ENCODE peak calls at places on chromosomes 7 and 10, in ten cellular contexts. N, V, Z, J, X, P, F, O, Y and M are unnamed samples.

GRCh38 chr7:6271091-6271658 is 1.2 kb downstream of the CYTH3 start:
- DNase-seq in N (peak; percentile 42), J (peak; percentile 68), Y (peak; percentile 51), O (peak; percentile 54), F (peak; percentile 90), P (peak; percentile 78), Z (no peak), X (no peak), V (peak; percentile 88), M (peak; percentile 58)

GRCh38 chr10:118809821-118810220 is 55.1 kb upstream of the CACUL1 start:
- DNase-seq in O (no peak), Z (no peak), X (no peak), J (no peak), V (peak; percentile 40), N (no peak), Y (no peak), P (no peak), F (no peak), M (no peak)

GRCh38 chr7:48307041-48307714 is 135.9 kb downstream of the ABCA13 start:
- DNase-seq in Y (no peak), V (no peak), Z (no peak), N (no peak), O (peak; percentile 94), P (no peak), F (no peak), J (peak; percentile 58), X (no peak), M (no peak)

GRCh38 chr7:85156661-85157213 is 30.1 kb downstream of the SEMA3D start:
- DNase-seq in Z (no peak), F (no peak), V (no peak), N (no peak), P (no peak), J (no peak), Y (no peak), X (no peak), O (no peak), M (no peak)

GRCh38 chr7:12809476-12809875 is 122.0 kb downstream of the ARL4A start:
- DNase-seq in V (no peak), P (no peak), N (no peak), X (no peak), Z (no peak), Y (peak; percentile 18), J (no peak), F (no peak), O (peak; percentile 86), M (no peak)

GRCh38 chr10:98404571-98405396 is 10.2 kb downstream of the PYROXD2 start:
- DNase-seq in V (no peak), P (peak; percentile 61), Y (no peak), X (peak; percentile 57), Z (no peak), J (peak; percentile 76), F (peak; percentile 84), O (peak; percentile 76), N (no peak), M (peak; percentile 76)

GRCh38 chr7:100675581-100676350 is 2.2 kb downstream of the GNB2 start:
- DNase-seq in F (peak; percentile 73), P (peak; percentile 35), O (peak; percentile 59), Y (peak; percentile 87), V (peak; percentile 97), Z (no peak), X (no peak), N (peak; percentile 94), J (peak; percentile 49), M (peak; percentile 63)

GRCh38 chr10:126686732-126687693 is 16.5 kb upstream of the C10orf90 start:
- DNase-seq in O (no peak), Y (peak; percentile 53), F (no peak), J (no peak), P (no peak), N (no peak), X (no peak), Z (no peak), V (peak; percentile 70), M (no peak)

GRCh38 chr10:24925799-24926198 is 26.6 kb downstream of the PRTFDC1 start:
- DNase-seq in Y (no peak), V (no peak), P (no peak), J (no peak), Z (no peak), F (no peak), O (no peak), X (no peak), N (no peak), M (no peak)

GRCh38 chr7:24755096-24755495 is 2.2 kb downstream of the GSDME start:
- DNase-seq in J (no peak), X (no peak), V (no peak), N (no peak), Y (no peak), O (peak; percentile 95), F (no peak), Z (no peak), P (no peak), M (no peak)

GRCh38 chr10:35394411-35394851 is 58.1 kb downstream of the CCNY start:
- DNase-seq in J (no peak), Y (no peak), N (no peak), V (no peak), X (no peak), F (no peak), P (no peak), Z (no peak), O (no peak), M (no peak)

GRCh38 chr7:51019891-51020855 is 237.5 kb upstream of the GRB10 start:
- DNase-seq in X (no peak), O (no peak), Z (no peak), J (no peak), P (no peak), V (peak; percentile 78), N (no peak), Y (no peak), F (no peak), M (no peak)

GRCh38 chr10:12504628-12505027 is 155.3 kb downstream of the CAMK1D start:
- DNase-seq in X (no peak), F (no peak), Y (no peak), Z (no peak), P (no peak), J (no peak), V (peak; percentile 49), N (peak; percentile 10), O (no peak), M (no peak)

GRCh38 chr10:78306358-78306757 is 272.7 kb downstream of the RPS24 start:
- DNase-seq in Y (no peak), V (peak; percentile 50), P (no peak), X (no peak), N (no peak), J (no peak), O (no peak), F (no peak), Z (no peak), M (no peak)

GRCh38 chr10:78302989-78303854 is 269.6 kb downstream of the RPS24 start:
- DNase-seq in Z (peak; percentile 85), P (peak; percentile 92), Y (peak; percentile 97), F (peak; percentile 93), O (peak; percentile 66), N (peak; percentile 91), X (peak; percentile 41), V (peak; percentile 98), J (peak; percentile 100), M (peak; percentile 80)

GRCh38 chr10:78302739-78302988 is 269.0 kb downstream of the RPS24 start:
- DNase-seq in F (no peak), O (no peak), N (no peak), P (no peak), Z (no peak), V (no peak), X (no peak), Y (no peak), J (no peak), M (no peak)

GRCh38 chr10:78305311-78305710 is 271.6 kb downstream of the RPS24 start:
- DNase-seq in X (no peak), Y (no peak), V (peak; percentile 64), J (no peak), Z (no peak), P (no peak), F (no peak), O (no peak), N (no peak), M (no peak)

GRCh38 chr10:78304091-78305045 is 270.7 kb downstream of the RPS24 start:
- DNase-seq in P (no peak), X (no peak), J (no peak), F (no peak), N (no peak), O (no peak), Z (no peak), Y (no peak), V (peak; percentile 80), M (no peak)
- H3K4me3 ChIP-seq in P (no peak overlapping the region), X (no peak overlapping the region), J (no peak overlapping the region), F (no peak overlapping the region), N (no peak overlapping the region), O (no peak overlapping the region), Z (no peak overlapping the region), Y (no peak overlapping the region), V (no peak overlapping the region), M (no peak overlapping the region)

DNA sequence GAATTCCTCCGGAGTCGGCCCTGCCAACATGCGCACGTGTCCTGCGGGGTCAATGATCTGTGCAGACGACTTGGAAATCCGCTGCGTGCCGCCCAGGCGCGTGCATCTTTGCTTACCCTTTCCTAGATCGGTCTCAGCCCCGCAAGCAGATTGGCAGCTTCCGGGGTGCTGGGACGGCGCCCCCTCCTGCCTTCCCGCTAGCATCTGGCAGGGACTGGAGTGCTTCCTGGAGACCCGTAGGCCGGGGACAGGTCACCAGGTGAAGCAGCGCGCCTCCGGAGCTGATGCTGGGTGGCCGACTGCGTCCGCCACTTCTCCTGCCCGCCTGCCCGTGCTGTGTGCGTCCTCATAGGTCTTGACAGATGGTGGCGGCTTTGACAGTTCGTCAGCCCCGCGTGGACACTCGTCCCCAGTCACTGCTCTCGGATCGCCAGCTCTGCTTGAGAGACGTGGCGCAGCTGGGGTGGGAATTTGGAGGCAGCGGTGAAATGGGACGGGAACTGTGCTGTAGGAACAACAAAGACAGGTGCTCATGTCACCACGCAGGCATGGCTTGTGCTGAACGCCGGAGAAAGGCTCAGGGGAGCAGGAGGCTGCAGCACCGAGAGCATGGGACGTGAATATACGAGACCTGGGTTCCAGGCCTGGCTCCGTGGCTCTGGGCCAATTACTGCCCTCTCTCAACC is 21.9 kb upstream of the KCNK18 start:
- DNase-seq in J (no peak), N (no peak), O (no peak), Z (no peak), F (no peak), X (no peak), V (peak; percentile 88), Y (no peak), P (peak; percentile 24), M (no peak)
- H3K4me3 ChIP-seq in J (peak overlapping the region; percentile 74), N (peak overlapping the region; percentile 18), O (peak overlapping the region; percentile 35), Z (no peak overlapping the region), F (peak overlapping the region; percentile 66), X (peak overlapping the region; percentile 37), V (no peak overlapping the region), Y (peak overlapping the region; percentile 52), P (peak overlapping the region; percentile 55), M (peak overlapping the region; percentile 53)

DNA sequence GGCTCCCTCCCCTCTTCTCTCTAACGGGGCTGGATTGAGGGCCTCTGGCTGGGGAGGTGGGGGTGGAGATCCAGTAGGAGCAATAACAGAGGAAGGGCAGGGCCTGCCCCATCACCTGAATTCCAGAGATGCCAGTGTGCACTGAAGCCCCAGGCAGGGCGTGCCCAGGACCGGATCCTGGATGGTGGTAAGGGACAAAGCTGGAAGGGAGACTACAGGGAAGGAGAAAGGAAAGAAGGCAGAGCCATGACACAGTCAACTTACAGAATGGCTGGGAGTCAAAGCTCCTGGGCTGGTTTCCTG is 647 bp downstream of the TMEM139 start:
- DNase-seq in F (no peak), Y (no peak), N (no peak), X (no peak), P (peak; percentile 66), V (no peak), Z (no peak), O (peak; percentile 60), J (peak; percentile 90), M (no peak)
- H3K4me3 ChIP-seq in F (no peak overlapping the region), Y (no peak overlapping the region), N (peak overlapping the region; percentile 11), X (no peak overlapping the region), P (no peak overlapping the region), V (no peak overlapping the region), Z (peak overlapping the region; percentile 53), O (peak overlapping the region; percentile 30), J (peak overlapping the region; percentile 33), M (no peak overlapping the region)

GRCh38 chr7:112207765-112208164 is 1.3 kb downstream of the ZNF277 start:
- DNase-seq in X (no peak), Z (no peak), N (no peak), V (no peak), Y (no peak), O (no peak), P (no peak), J (no peak), F (no peak), M (no peak)
- H3K4me3 ChIP-seq in X (no peak overlapping the region), Z (peak overlapping the region; percentile 73), N (no peak overlapping the region), V (no peak overlapping the region), Y (peak overlapping the region; percentile 79), O (peak overlapping the region; percentile 80), P (peak overlapping the region; percentile 76), J (peak overlapping the region; percentile 94), F (peak overlapping the region; percentile 97), M (peak overlapping the region; percentile 76)